ENCODE peak calls at places on chromosomes 6 and 20, in seven cellular contexts. One of them, this sample, is unnamed.

GRCh38 chr20:36061754-36062153 is 92.8 kb upstream of the EPB41L1 start:
- DNase-seq in tibial nerve: no peak
- DNase-seq in mucosa of descending colon: no peak
- DNase-seq in C1 segment of cervical spinal cord: no peak
- DNase-seq in D341Med: no peak
- DNase-seq in NCI-H2081: no peak
- DNase-seq in Daoy: no peak
- DNase-seq in this sample: no peak

GRCh38 chr6:125346143-125346925 is 44.6 kb upstream of the HDDC2 start:
- DNase-seq in NCI-H2081: no peak
- DNase-seq in mucosa of descending colon: no peak
- DNase-seq in C1 segment of cervical spinal cord: no peak
- DNase-seq in tibial nerve: no peak
- DNase-seq in Daoy: no peak
- DNase-seq in D341Med: no peak
- DNase-seq in this sample: no peak

GRCh38 chr6:166905013-166905412 is 51.3 kb downstream of the RNASET2 start:
- DNase-seq in tibial nerve: no peak
- DNase-seq in D341Med: no peak
- DNase-seq in mucosa of descending colon: no peak
- DNase-seq in C1 segment of cervical spinal cord: no peak
- DNase-seq in Daoy: no peak
- DNase-seq in NCI-H2081: no peak
- DNase-seq in this sample: no peak

GRCh38 chr6:170186006-170186908 is 104.6 kb downstream of the DLL1 start:
- DNase-seq in mucosa of descending colon: no peak
- DNase-seq in tibial nerve: peak
- DNase-seq in C1 segment of cervical spinal cord: no peak
- DNase-seq in D341Med: peak
- DNase-seq in NCI-H2081: no peak
- DNase-seq in Daoy: no peak
- DNase-seq in this sample: no peak

GRCh38 chr6:22025468-22026159 is 271.2 kb downstream of the PRL start:
- DNase-seq in D341Med: no peak
- DNase-seq in Daoy: peak
- DNase-seq in mucosa of descending colon: no peak
- DNase-seq in NCI-H2081: no peak
- DNase-seq in C1 segment of cervical spinal cord: peak
- DNase-seq in tibial nerve: no peak
- DNase-seq in this sample: peak

GRCh38 chr6:114445846-114446245 is 103.0 kb upstream of the HS3ST5 start:
- DNase-seq in NCI-H2081: no peak
- DNase-seq in C1 segment of cervical spinal cord: no peak
- DNase-seq in tibial nerve: no peak
- DNase-seq in Daoy: no peak
- DNase-seq in mucosa of descending colon: no peak
- DNase-seq in D341Med: no peak
- DNase-seq in this sample: no peak

GRCh38 chr6:80454197-80454596 is 347.7 kb downstream of the BCKDHB start:
- DNase-seq in C1 segment of cervical spinal cord: no peak
- DNase-seq in tibial nerve: no peak
- DNase-seq in mucosa of descending colon: no peak
- DNase-seq in NCI-H2081: no peak
- DNase-seq in Daoy: peak
- DNase-seq in D341Med: no peak
- DNase-seq in this sample: no peak

GRCh38 chr6:122063761-122064160 is 335.7 kb upstream of the HSF2 start:
- DNase-seq in D341Med: no peak
- DNase-seq in C1 segment of cervical spinal cord: no peak
- DNase-seq in Daoy: no peak
- DNase-seq in tibial nerve: no peak
- DNase-seq in NCI-H2081: no peak
- DNase-seq in mucosa of descending colon: no peak
- DNase-seq in this sample: no peak

GRCh38 chr6:6605873-6606272 is 17.4 kb downstream of the LY86 start:
- DNase-seq in Daoy: no peak
- DNase-seq in C1 segment of cervical spinal cord: no peak
- DNase-seq in D341Med: no peak
- DNase-seq in mucosa of descending colon: no peak
- DNase-seq in NCI-H2081: no peak
- DNase-seq in tibial nerve: no peak
- DNase-seq in this sample: no peak

This sample was measured in COLO829.